ENCODE peak calls at places on chromosomes 11 and 22, in ten cellular contexts. M, E, F, V, B, L, Z, A, R and C are unnamed samples. For H3K4me1, the result is how much of the 10 kb centered on the place peaks cover.

GRCh38 chr11:64001552-64002427 is 15.6 kb downstream of the OTUB1 start:
- DNase-seq in L (no peak), Z (no peak), B (no peak), E (no peak), M (peak), R (no peak), F (no peak), V (no peak), A (no peak), C (no peak)

GRCh38 chr11:110287537-110287936 is 8.9 kb downstream of the RDX start:
- DNase-seq in F (no peak), R (no peak), E (no peak), B (no peak), Z (no peak), L (no peak), A (no peak), M (no peak), V (no peak), C (no peak)

GRCh38 chr11:103035656-103036434 is 56.1 kb downstream of the DCUN1D5 start:
- DNase-seq in E (no peak), Z (peak), F (peak), A (peak), B (peak), V (no peak), R (peak), L (peak), M (no peak), C (peak)

GRCh38 chr11:61511383-61511782 is 2.8 kb downstream of the LRRC10B start:
- DNase-seq in A (no peak), R (no peak), Z (no peak), F (no peak), B (no peak), E (no peak), L (no peak), V (no peak), M (no peak), C (peak)

GRCh38 chr11:122656631-122657101 is 1.1 kb downstream of the UBASH3B start:
- DNase-seq in M (peak), A (peak), E (no peak), Z (peak), R (peak), L (peak), F (peak), V (peak), B (peak), C (peak)

GRCh38 chr11:124643605-124644425 is 21.2 kb downstream of the TBRG1 start:
- DNase-seq in M (no peak), V (no peak), B (no peak), Z (peak), A (no peak), L (no peak), R (peak), E (no peak), F (no peak), C (no peak)

GRCh38 chr11:88281317-88281712 is 56.2 kb downstream of the CTSC start:
- DNase-seq in E (no peak), F (peak), R (peak), Z (no peak), V (no peak), M (no peak), A (peak), L (no peak), B (no peak), C (peak)

GRCh38 chr11:12577746-12578644 is 96.2 kb upstream of the TEAD1 start:
- DNase-seq in L (no peak), Z (peak), E (no peak), F (peak), R (no peak), V (no peak), A (peak), B (no peak), M (no peak), C (peak)

GRCh38 chr11:19237813-19238212 is 2.9 kb downstream of the E2F8 start:
- DNase-seq in V (no peak), R (no peak), A (no peak), L (peak), E (no peak), F (no peak), Z (no peak), M (no peak), B (no peak), C (no peak)

GRCh38 chr11:78449866-78450265 is 32.2 kb upstream of the GAB2 start:
- DNase-seq in Z (peak), V (no peak), B (no peak), R (peak), A (no peak), L (no peak), E (no peak), F (no peak), M (no peak), C (no peak)

DNA sequence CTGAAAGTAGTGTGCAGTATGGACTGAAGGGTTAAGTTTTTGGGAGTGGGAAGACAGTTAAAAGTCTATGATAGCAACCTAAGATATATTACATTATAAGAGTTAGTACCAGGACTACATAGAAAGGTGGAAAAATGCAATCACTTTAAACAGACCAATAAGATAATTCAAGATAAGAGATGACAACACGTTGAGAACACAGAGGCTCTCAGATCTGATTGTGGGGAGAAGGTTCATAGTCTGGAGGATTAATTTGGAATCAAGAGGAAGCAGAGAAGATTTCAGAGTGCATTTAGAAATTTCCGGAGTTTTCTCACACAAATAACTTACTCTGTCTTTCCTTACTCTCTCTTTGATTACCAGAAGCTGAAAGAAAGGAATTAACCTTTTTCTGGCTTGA is 441 bp downstream of the CASP5 start:
- DNase-seq in R (no peak), A (no peak), V (no peak), Z (no peak), F (no peak), B (no peak), L (no peak), M (no peak), E (no peak), C (no peak)
- H3K4me1 ChIP-seq in R (under half), A (under half), V (under half), Z (under half), F (under half), B (under half), L (under half), M (under half), E (under half), C (under half)

GRCh38 chr11:67436459-67437081 is 912 bp downstream of the PTPRCAP start:
- DNase-seq in V (no peak), Z (no peak), R (peak), A (peak), M (no peak), L (no peak), B (no peak), E (no peak), F (no peak), C (no peak)
- H3K4me1 ChIP-seq in V (under half), Z (under half), R (under half), A (under half), M (under half), L (under half), B (under half), E (under half), F (under half), C (under half)

GRCh38 chr11:72319261-72319660 is 75.3 kb upstream of the PHOX2A start:
- DNase-seq in A (no peak), R (no peak), V (no peak), L (no peak), E (no peak), B (no peak), F (no peak), M (no peak), Z (no peak), C (no peak)
- H3K4me1 ChIP-seq in A (under half), R (under half), V (under half), L (under half), E (under half), B (under half), F (under half), M (under half), Z (under half), C (under half)

GRCh38 chr22:46012182-46012880 is 35.4 kb upstream of the WNT7B start:
- DNase-seq in A (no peak), R (no peak), F (no peak), Z (no peak), E (peak), L (no peak), M (peak), B (no peak), V (no peak), C (no peak)
- H3K4me1 ChIP-seq in A (under half), R (under half), F (half or more), Z (half or more), E (under half), L (under half), M (half or more), B (under half), V (under half), C (under half)

DNA sequence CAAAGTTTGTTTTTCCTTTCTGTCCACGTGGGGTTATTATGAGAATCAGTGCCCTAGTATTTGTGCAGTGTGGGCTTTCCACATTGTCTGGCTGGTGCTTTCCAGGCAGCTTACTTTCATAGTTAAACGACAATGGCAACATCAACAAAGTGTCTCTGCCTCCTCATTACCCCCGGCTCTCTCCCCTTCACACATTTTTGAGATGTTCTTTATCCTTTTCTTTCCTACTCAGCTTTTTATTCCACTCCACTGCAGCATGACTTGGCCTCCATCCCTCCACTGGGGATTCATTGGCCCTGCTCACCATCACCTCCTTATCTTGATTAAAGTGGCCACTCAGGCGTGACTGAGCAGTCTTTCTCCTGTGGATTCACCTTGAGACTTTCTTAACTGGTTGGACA is 19.1 kb downstream of the SPECC1L start:
- DNase-seq in E (no peak), M (no peak), R (no peak), L (no peak), Z (peak), V (no peak), B (no peak), F (no peak), A (peak), C (peak)
- H3K4me1 ChIP-seq in E (under half), M (half or more), R (under half), L (under half), Z (under half), V (under half), B (under half), F (under half), A (under half), C (under half)